ENCODE peak calls at places on chromosomes 16 and 17, in five cellular contexts. P is sigmoid colon, G is neural crest cell, E is MM.1S, Y is fibroblast of lung. R is an unnamed sample.

GRCh38 chr17:38341035-38341721 is 2.6 kb downstream of the GPR179 start:
- DNase-seq in P (peak), G (no peak), E (no peak), Y (no peak), R (no peak)

GRCh38 chr16:34078697-34079096 is 619.3 kb downstream of the TP53TG3F start:
- DNase-seq in P (no peak), G (no peak), E (no peak), Y (peak), R (no peak)

GRCh38 chr16:22191966-22192260 is 14.2 kb upstream of the EEF2K start:
- DNase-seq in P (no peak), G (no peak), E (no peak), Y (no peak), R (no peak)

GRCh38 chr17:5809580-5810188 is 225.4 kb upstream of the NLRP1 start:
- DNase-seq in P (no peak), G (no peak), E (no peak), Y (peak), R (no peak)

GRCh38 chr16:70572050-70572925 is 48.7 kb downstream of the SF3B3 start:
- DNase-seq in P (no peak), G (no peak), E (no peak), Y (peak), R (no peak)

GRCh38 chr16:70508752-70509151 is 14.6 kb downstream of the COG4 start:
- DNase-seq in P (no peak), G (no peak), E (peak), Y (peak), R (no peak)

GRCh38 chr17:7673239-7673638 is 14.1 kb downstream of the TP53 start:
- DNase-seq in P (no peak), G (peak), E (peak), Y (peak), R (no peak)

GRCh38 chr17:27747462-27748359 is 52.6 kb downstream of the NOS2 start:
- DNase-seq in P (no peak), G (no peak), E (no peak), Y (no peak), R (no peak)

GRCh38 chr16:29804455-29805231 is 1.7 kb upstream of the MAZ start:
- DNase-seq in P (peak), G (no peak), E (peak), Y (peak), R (no peak)

GRCh38 chr16:280552-280951 is at the start of gene ARHGDIG:
- DNase-seq in P (no peak), G (no peak), E (no peak), Y (no peak), R (no peak)

GRCh38 chr16:79677799-79678525 is 77.4 kb upstream of the MAF start:
- DNase-seq in P (no peak), G (no peak), E (no peak), Y (peak), R (no peak)

GRCh38 chr17:7408341-7408740 is 696 bp downstream of the NLGN2 start:
- DNase-seq in P (no peak), G (no peak), E (no peak), Y (no peak), R (no peak)

GRCh38 chr17:39533891-39534290 is 72.6 kb downstream of the CDK12 start:
- DNase-seq in P (no peak), G (no peak), E (no peak), Y (no peak), R (no peak)

GRCh38 chr17:66533572-66533971 is 231.2 kb downstream of the PRKCA start:
- DNase-seq in P (peak), G (peak), E (no peak), Y (peak), R (no peak)

GRCh38 chr16:27547134-27547533 is 2.6 kb downstream of the GTF3C1 start:
- DNase-seq in P (peak), G (no peak), E (no peak), Y (peak), R (peak)

GRCh38 chr17:61382796-61383688 is 16.6 kb upstream of the TBX2 start:
- DNase-seq in P (no peak), G (no peak), E (no peak), Y (no peak), R (no peak)

GRCh38 chr16:49345829-49346228 is 27.8 kb upstream of the C16orf78 start:
- DNase-seq in P (no peak), G (peak), E (peak), Y (no peak), R (no peak)

GRCh38 chr16:76639685-76640289 is 362.6 kb downstream of the CNTNAP4 start:
- DNase-seq in P (no peak), G (peak), E (no peak), Y (peak), R (no peak)

GRCh38 chr16:70803354-70803753 is 2.4 kb upstream of the VAC14 start:
- DNase-seq in P (no peak), G (no peak), E (no peak), Y (peak), R (no peak)

GRCh38 chr17:22221344-22221743 is 529.0 kb downstream of the KCNJ18 start:
- DNase-seq in P (no peak), G (no peak), E (no peak), Y (no peak), R (no peak)

GRCh38 chr16:82016964-82017363 is 5.7 kb upstream of the SDR42E1 start:
- DNase-seq in P (no peak), G (no peak), E (no peak), Y (peak), R (no peak)

GRCh38 chr16:89115216-89115949 is 21.7 kb downstream of the ACSF3 start:
- DNase-seq in P (peak), G (no peak), E (peak), Y (no peak), R (peak)

GRCh38 chr17:83081561-83082201 is 2.3 kb downstream of the METRNL start:
- DNase-seq in P (peak), G (no peak), E (no peak), Y (peak), R (peak)

GRCh38 chr17:50604470-50604869 is 30.2 kb upstream of the ABCC3 start:
- DNase-seq in P (peak), G (no peak), E (no peak), Y (peak), R (no peak)

GRCh38 chr16:81424761-81425160 is 19.8 kb upstream of the CMIP start:
- DNase-seq in P (no peak), G (no peak), E (peak), Y (no peak), R (no peak)

GRCh38 chr16:84957792-84958191 is 53.5 kb downstream of the ZDHHC7 start:
- DNase-seq in P (no peak), G (no peak), E (no peak), Y (no peak), R (no peak)

GRCh38 chr16:84957192-84957591 is 54.1 kb downstream of the ZDHHC7 start:
- DNase-seq in P (no peak), G (no peak), E (no peak), Y (no peak), R (no peak)

GRCh38 chr16:84952335-84953050 is 58.8 kb downstream of the ZDHHC7 start:
- DNase-seq in P (peak), G (peak), E (peak), Y (peak), R (peak)

GRCh38 chr16:84953051-84953746 is 58.1 kb downstream of the ZDHHC7 start:
- DNase-seq in P (no peak), G (no peak), E (no peak), Y (no peak), R (no peak)

DNA sequence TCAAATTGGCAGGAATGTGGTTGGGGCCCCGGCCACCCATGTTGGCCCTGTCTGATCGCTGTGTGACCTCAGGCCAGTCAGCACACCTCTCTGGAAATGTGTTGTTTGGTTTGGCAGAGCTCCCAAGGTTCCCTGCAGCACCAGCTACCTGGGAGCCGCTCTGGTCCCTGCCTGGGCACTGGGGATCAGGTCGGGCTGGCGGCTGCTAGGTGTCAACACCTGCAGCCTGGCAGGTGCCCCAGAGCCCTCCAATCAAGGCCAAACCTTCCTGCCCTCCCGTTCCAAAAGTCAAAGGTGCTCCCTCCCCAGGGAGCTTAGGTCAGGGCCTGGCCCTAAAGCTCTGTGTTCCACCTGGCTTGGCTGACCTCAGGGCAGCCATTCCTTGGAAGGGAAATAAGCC is 55.9 kb downstream of the ZDHHC7 start:
- DNase-seq in P (no peak), G (no peak), E (no peak), Y (no peak), R (no peak)
- TF ChIP-seq CTCF in P (no peak), G (no peak), E (no peak), Y (no peak), R (no peak)

GRCh38 chr16:2512920-2513404 is 790 bp upstream of the ATP6V0C start:
- DNase-seq in P (peak), G (no peak), E (peak), Y (no peak), R (peak)
- TF ChIP-seq CTCF in P (no peak), G (peak), E (peak), Y (no peak), R (peak)

GRCh38 chr16:17358350-17358749 is 112.4 kb downstream of the XYLT1 start:
- DNase-seq in P (no peak), G (no peak), E (no peak), Y (no peak), R (no peak)

GRCh38 chr16:17357302-17358062 is 113.3 kb downstream of the XYLT1 start:
- DNase-seq in P (no peak), G (no peak), E (no peak), Y (no peak), R (no peak)

GRCh38 chr16:17354121-17354750 is 116.5 kb downstream of the XYLT1 start:
- DNase-seq in P (no peak), G (no peak), E (no peak), Y (no peak), R (no peak)

GRCh38 chr16:17358846-17359245 is 111.9 kb downstream of the XYLT1 start:
- DNase-seq in P (no peak), G (no peak), E (no peak), Y (no peak), R (no peak)

GRCh38 chr16:17356243-17356933 is 114.4 kb downstream of the XYLT1 start:
- DNase-seq in P (no peak), G (no peak), E (no peak), Y (no peak), R (no peak)
- TF ChIP-seq CTCF in P (no peak), G (no peak), E (no peak), Y (no peak), R (no peak)

DNA sequence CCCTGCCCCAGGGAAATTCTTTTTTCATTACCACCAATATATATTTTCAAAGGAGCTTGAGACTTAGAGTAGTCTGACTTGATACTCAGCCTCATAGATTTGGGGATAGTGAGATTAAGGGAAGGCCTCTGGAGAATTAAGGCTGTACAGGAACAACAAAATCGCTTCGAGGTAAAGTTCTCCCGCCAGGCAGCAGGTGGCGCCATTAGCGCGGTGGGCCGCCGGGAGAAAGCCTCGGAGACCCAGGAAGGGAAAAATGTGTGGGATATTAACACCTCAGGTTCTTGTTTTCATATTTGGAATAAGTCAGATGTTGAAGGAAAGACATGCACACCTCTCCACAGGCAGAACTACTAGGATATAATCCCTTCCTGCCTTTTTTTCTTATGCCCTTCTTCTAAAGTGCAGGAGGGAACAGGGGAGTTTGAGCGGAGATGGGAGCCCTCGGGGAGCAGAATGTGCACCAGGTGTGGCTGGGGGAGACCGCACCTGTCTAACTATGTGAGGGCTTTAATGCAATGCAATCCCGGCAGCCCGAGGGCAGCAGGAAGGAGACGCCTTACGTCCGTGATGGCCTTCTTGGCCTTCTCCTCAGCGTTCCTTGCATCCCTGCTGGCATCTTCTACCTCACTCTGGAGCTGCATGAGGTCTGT is 25.9 kb downstream of the MYH3 start:
- DNase-seq in P (no peak), G (peak), E (peak), Y (peak), R (peak)
- TF ChIP-seq CTCF in P (peak), G (peak), E (peak), Y (peak), R (peak)

GRCh38 chr17:37294888-37295287 is 80.9 kb upstream of the C17orf78 start:
- DNase-seq in P (no peak), G (no peak), E (no peak), Y (no peak), R (no peak)

GRCh38 chr17:37292429-37293139 is 83.2 kb upstream of the C17orf78 start:
- DNase-seq in P (no peak), G (no peak), E (no peak), Y (peak), R (no peak)

GRCh38 chr17:37286430-37286829 is 89.4 kb upstream of the C17orf78 start:
- DNase-seq in P (no peak), G (no peak), E (no peak), Y (no peak), R (no peak)

GRCh38 chr17:37293770-37294169 is 82.0 kb upstream of the C17orf78 start:
- DNase-seq in P (no peak), G (no peak), E (no peak), Y (no peak), R (no peak)

DNA sequence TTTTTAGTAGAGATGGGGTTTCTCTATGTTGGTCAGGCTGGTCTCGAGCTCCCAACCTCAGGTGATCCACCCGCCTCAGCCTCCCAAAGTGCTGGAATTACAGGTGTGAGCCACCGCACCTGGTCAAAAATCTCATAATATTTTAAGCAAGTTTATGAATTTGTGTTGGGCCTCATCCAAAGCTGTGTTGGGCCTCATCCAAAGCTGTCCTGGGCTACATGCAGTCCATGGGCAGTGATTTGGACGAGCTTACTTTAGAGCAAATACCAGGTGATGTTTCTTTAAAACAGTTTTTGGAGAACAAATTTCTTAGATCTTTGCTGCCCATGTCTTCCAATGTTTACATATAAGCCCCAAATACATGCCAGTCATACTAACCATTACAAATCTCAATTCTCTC is 84.4 kb upstream of the C17orf78 start:
- DNase-seq in P (no peak), G (no peak), E (no peak), Y (no peak), R (no peak)
- TF ChIP-seq CTCF in P (no peak), G (no peak), E (no peak), Y (no peak), R (no peak)

GRCh38 chr16:30951785-30952184 is 2.9 kb downstream of the ORAI3 start:
- DNase-seq in P (peak), G (no peak), E (no peak), Y (peak), R (no peak)
- TF ChIP-seq CTCF in P (no peak), G (no peak), E (no peak), Y (no peak), R (no peak)

DNA sequence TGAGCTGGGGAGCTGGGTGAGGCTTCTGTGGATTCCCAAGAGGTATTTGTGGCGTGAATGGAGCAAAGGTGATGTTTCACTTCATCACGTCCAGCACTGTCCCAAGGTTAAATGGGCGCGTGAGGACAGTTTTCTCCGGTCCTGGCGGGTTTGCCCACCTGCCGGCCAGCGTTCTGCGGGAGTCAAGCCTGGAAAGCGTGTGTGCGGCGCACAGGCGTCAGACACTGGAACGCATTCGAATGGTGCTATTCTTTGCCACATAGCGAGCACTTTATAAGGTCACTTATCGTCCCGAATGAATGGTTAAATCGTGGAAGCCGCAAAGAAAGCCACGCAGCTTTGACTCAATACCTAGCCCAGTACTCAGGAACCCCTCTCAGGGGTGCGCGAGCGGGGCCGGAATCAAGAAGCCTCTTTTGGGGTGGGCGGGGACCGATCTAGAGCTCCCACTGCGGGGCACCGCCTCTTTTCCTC is 446 bp upstream of the PSMD11 start:
- DNase-seq in P (no peak), G (no peak), E (no peak), Y (no peak), R (no peak)
- TF ChIP-seq CTCF in P (no peak), G (no peak), E (no peak), Y (no peak), R (no peak)

R was measured in GM10248.